ENCODE peak calls at places on chromosomes 2 and 18, in eight cellular contexts. E is heart left ventricle; V is lower lobe of right lung; P is CD8-positive, alpha-beta memory T cell; U is upper lobe of right lung; I is spleen; Z is tibial nerve; G is adrenal gland. B is an unnamed sample.

GRCh38 chr2:192162392-192163042 is 32.2 kb downstream of the TMEFF2 start:
- DNase-seq in E (peak; percentile 57), V (no peak), P (peak; percentile 46), U (no peak), I (no peak), Z (peak; percentile 92), G (peak; percentile 84), B (peak; percentile 18)

GRCh38 chr2:219446101-219446504 is 11.5 kb downstream of the SPEG start:
- DNase-seq in E (no peak), V (no peak), P (no peak), U (no peak), I (no peak), Z (no peak), G (no peak), B (no peak)

GRCh38 chr2:219461061-219461514 is 26.4 kb downstream of the SPEG start:
- DNase-seq in E (peak; percentile 72), V (no peak), P (no peak), U (no peak), I (no peak), Z (no peak), G (no peak), B (peak; percentile 83)

GRCh38 chr2:204228169-204228940 is 291.8 kb downstream of the ICOS start:
- DNase-seq in E (no peak), V (no peak), P (no peak), U (no peak), I (no peak), Z (no peak), G (no peak), B (no peak)

GRCh38 chr2:54641988-54642387 is 81.5 kb upstream of the EML6 start:
- DNase-seq in E (peak; percentile 77), V (no peak), P (no peak), U (no peak), I (no peak), Z (no peak), G (peak; percentile 70), B (no peak)

GRCh38 chr2:231709981-231710750 is 1.8 kb downstream of the PTMA start:
- DNase-seq in E (peak; percentile 87), V (peak; percentile 89), P (peak; percentile 81), U (peak; percentile 92), I (peak; percentile 97), Z (peak; percentile 72), G (peak; percentile 86), B (peak; percentile 81)

GRCh38 chr2:199366406-199366805 is 91.3 kb downstream of the SATB2 start:
- DNase-seq in E (no peak), V (no peak), P (no peak), U (no peak), I (no peak), Z (no peak), G (no peak), B (no peak)

GRCh38 chr2:180520816-180521595 is 459.4 kb upstream of the UBE2E3 start:
- DNase-seq in E (no peak), V (no peak), P (no peak), U (no peak), I (no peak), Z (no peak), G (no peak), B (no peak)

GRCh38 chr18:54323561-54323960 is 34.1 kb downstream of the STARD6 start:
- DNase-seq in E (no peak), V (no peak), P (no peak), U (no peak), I (no peak), Z (no peak), G (no peak), B (no peak)

GRCh38 chr2:98720286-98720685 is 10.6 kb downstream of the MGAT4A start:
- DNase-seq in E (no peak), V (no peak), P (no peak), U (no peak), I (no peak), Z (no peak), G (no peak), B (no peak)

GRCh38 chr2:69173706-69174105 is 160.7 kb downstream of the ANTXR1 start:
- DNase-seq in E (no peak), V (no peak), P (no peak), U (no peak), I (no peak), Z (no peak), G (no peak), B (no peak)

GRCh38 chr2:69177785-69178636 is 165.0 kb downstream of the ANTXR1 start:
- DNase-seq in E (peak; percentile 92), V (peak; percentile 94), P (no peak), U (peak; percentile 93), I (peak; percentile 95), Z (peak; percentile 85), G (peak; percentile 95), B (peak; percentile 82)

GRCh38 chr2:69175795-69176715 is 163.1 kb downstream of the ANTXR1 start:
- DNase-seq in E (no peak), V (no peak), P (no peak), U (no peak), I (no peak), Z (peak; percentile 44), G (no peak), B (no peak)

GRCh38 chr2:69180227-69180626 is 167.2 kb downstream of the ANTXR1 start:
- DNase-seq in E (no peak), V (no peak), P (no peak), U (no peak), I (no peak), Z (no peak), G (no peak), B (no peak)

GRCh38 chr2:69177063-69177771 is 164.2 kb downstream of the ANTXR1 start:
- DNase-seq in E (peak; percentile 81), V (peak; percentile 70), P (no peak), U (peak; percentile 69), I (no peak), Z (peak; percentile 47), G (peak; percentile 60), B (peak; percentile 25)
- H3K4me3 ChIP-seq in E (no peak overlapping the region), V (no peak overlapping the region), P (no peak overlapping the region), U (no peak overlapping the region), I (no peak overlapping the region), Z (no peak overlapping the region), G (no peak overlapping the region), B (peak overlapping the region; percentile 1)

GRCh38 chr2:186664644-186665043 is 29.2 kb upstream of the FAM171B start:
- DNase-seq in E (no peak), V (no peak), P (no peak), U (no peak), I (no peak), Z (no peak), G (no peak), B (no peak)
- H3K36me3 ChIP-seq in E (peaks cover 100% of the 10 kb centered on the region), V (peaks cover 80% of the 10 kb centered on the region), P (peaks cover 10% of the 10 kb centered on the region), U (peaks cover 71% of the 10 kb centered on the region), I (peaks cover 90% of the 10 kb centered on the region), Z (peaks cover 9% of the 10 kb centered on the region), G (peaks cover 60% of the 10 kb centered on the region), B (no peaks in the 10 kb centered on the region)

GRCh38 chr2:39380525-39381150 is 56.4 kb downstream of the MAP4K3 start:
- DNase-seq in E (no peak), V (no peak), P (no peak), U (no peak), I (no peak), Z (no peak), G (no peak), B (no peak)

GRCh38 chr2:39379643-39380524 is 57.2 kb downstream of the MAP4K3 start:
- DNase-seq in E (no peak), V (no peak), P (no peak), U (no peak), I (no peak), Z (peak; percentile 65), G (no peak), B (peak; percentile 12)

GRCh38 chr2:39385172-39385571 is 51.9 kb downstream of the MAP4K3 start:
- DNase-seq in E (no peak), V (no peak), P (no peak), U (no peak), I (no peak), Z (no peak), G (no peak), B (no peak)

GRCh38 chr2:39378968-39379367 is 58.1 kb downstream of the MAP4K3 start:
- DNase-seq in E (no peak), V (no peak), P (no peak), U (no peak), I (no peak), Z (no peak), G (no peak), B (no peak)

GRCh38 chr2:39381653-39382052 is 55.4 kb downstream of the MAP4K3 start:
- DNase-seq in E (no peak), V (no peak), P (no peak), U (no peak), I (no peak), Z (no peak), G (no peak), B (no peak)
- H3K27ac ChIP-seq in E (peak overlapping the region; percentile 12), V (no peak overlapping the region), P (no peak overlapping the region), U (no peak overlapping the region), I (no peak overlapping the region), Z (peak overlapping the region; percentile 86), G (no peak overlapping the region), B (peak overlapping the region; percentile 81)

GRCh38 chr2:157256621-157257020 is 884 bp upstream of the GALNT5 start:
- DNase-seq in E (no peak), V (no peak), P (no peak), U (no peak), I (no peak), Z (no peak), G (no peak), B (no peak)

GRCh38 chr2:157260403-157261198 is 3.1 kb downstream of the GALNT5 start:
- DNase-seq in E (no peak), V (no peak), P (no peak), U (no peak), I (no peak), Z (no peak), G (no peak), B (no peak)

GRCh38 chr2:157258520-157259326 is 1.2 kb downstream of the GALNT5 start:
- DNase-seq in E (no peak), V (no peak), P (no peak), U (no peak), I (no peak), Z (no peak), G (no peak), B (no peak)

GRCh38 chr2:157254041-157254440 is 3.5 kb upstream of the GALNT5 start:
- DNase-seq in E (no peak), V (no peak), P (no peak), U (no peak), I (no peak), Z (no peak), G (no peak), B (no peak)

DNA sequence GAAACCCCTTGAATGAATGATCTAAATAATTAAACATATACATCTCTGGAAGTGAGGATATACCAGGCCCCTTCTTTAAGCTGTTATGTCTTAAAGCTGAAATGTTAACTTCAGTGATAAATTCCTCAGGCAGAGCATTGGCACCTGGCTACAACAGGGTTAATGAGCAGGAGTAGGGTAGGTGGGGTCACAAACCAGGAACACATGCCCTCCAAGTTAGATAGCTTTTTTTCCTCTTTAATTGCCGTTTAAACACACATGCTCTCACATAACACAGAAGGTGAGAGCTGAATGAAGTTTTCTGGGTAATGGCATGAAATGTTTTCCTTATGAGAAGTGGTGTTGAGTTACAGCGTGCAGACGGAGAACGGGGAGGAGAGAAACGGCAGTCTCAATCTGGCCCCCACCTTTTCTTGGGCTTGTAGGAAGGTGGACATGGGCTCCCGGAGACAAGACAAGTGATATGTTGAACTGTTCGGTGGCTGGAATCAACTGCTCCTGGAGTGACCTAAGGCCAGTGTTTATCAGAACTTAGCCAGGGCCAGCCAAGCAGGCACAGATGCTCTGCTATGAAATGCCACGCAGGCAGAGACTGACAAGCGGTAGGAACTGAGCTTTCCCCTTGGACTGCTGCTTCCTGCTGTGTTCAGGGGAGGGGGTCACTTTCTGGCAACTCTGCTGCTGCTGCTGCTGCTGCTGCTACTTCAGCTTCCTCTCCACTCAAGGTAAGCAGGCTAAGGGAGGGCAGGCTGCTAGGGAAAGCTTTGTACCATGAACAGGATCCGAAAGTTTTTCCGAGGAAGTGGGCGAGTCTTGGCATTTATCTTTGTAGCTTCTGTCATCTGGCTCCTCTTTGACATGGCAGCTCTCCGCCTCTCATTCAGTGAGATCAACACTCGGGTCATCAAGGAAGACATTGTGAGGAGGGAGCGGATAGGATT is at the start of gene GALNT5:
- DNase-seq in E (peak; percentile 27), V (no peak), P (no peak), U (peak; percentile 55), I (no peak), Z (no peak), G (peak; percentile 20), B (no peak)
- H3K4me3 ChIP-seq in E (peak within 1 kb of the TSS; percentile 40), V (peak within 1 kb of the TSS; percentile 51), P (no peak within 1 kb of the TSS), U (peak within 1 kb of the TSS; percentile 51), I (no peak within 1 kb of the TSS), Z (peak within 1 kb of the TSS; percentile 9), G (no peak within 1 kb of the TSS), B (peak within 1 kb of the TSS; percentile 32)